ENCODE peak calls at places on chromosomes 3 and 15, in six cellular contexts. One of them, this sample, is unnamed.

GRCh38 chr3:101868534-101869464 is 19.5 kb downstream of the NFKBIZ start:
- DNase-seq in foreskin keratinocyte: no peak
- DNase-seq in IMR-90: peak
- DNase-seq in effector memory CD8-positive, alpha-beta T cell: no peak
- DNase-seq in activated T-cell treated with anti-CD3 and anti-CD28 coated beads for 4 hours: no peak
- DNase-seq in cardiac muscle cell: no peak
- DNase-seq in this sample: no peak

GRCh38 chr15:38696120-38696727 is 131.6 kb upstream of the RASGRP1 start:
- DNase-seq in foreskin keratinocyte: no peak
- DNase-seq in IMR-90: peak
- DNase-seq in effector memory CD8-positive, alpha-beta T cell: peak
- DNase-seq in activated T-cell treated with anti-CD3 and anti-CD28 coated beads for 4 hours: peak
- DNase-seq in cardiac muscle cell: no peak
- DNase-seq in this sample: peak

GRCh38 chr3:30664884-30665283 is 58.5 kb downstream of the TGFBR2 start:
- DNase-seq in foreskin keratinocyte: peak
- DNase-seq in IMR-90: no peak
- DNase-seq in effector memory CD8-positive, alpha-beta T cell: no peak
- DNase-seq in activated T-cell treated with anti-CD3 and anti-CD28 coated beads for 4 hours: no peak
- DNase-seq in cardiac muscle cell: no peak
- DNase-seq in this sample: no peak

GRCh38 chr3:158103131-158103955 is 2.9 kb downstream of the SHOX2 start:
- DNase-seq in foreskin keratinocyte: no peak
- DNase-seq in IMR-90: no peak
- DNase-seq in effector memory CD8-positive, alpha-beta T cell: no peak
- DNase-seq in activated T-cell treated with anti-CD3 and anti-CD28 coated beads for 4 hours: no peak
- DNase-seq in cardiac muscle cell: no peak
- DNase-seq in this sample: no peak

GRCh38 chr3:183518446-183519185 is 36.9 kb downstream of the KLHL6 start:
- DNase-seq in foreskin keratinocyte: no peak
- DNase-seq in IMR-90: no peak
- DNase-seq in effector memory CD8-positive, alpha-beta T cell: no peak
- DNase-seq in activated T-cell treated with anti-CD3 and anti-CD28 coated beads for 4 hours: no peak
- DNase-seq in cardiac muscle cell: no peak
- DNase-seq in this sample: no peak

GRCh38 chr3:111585214-111585613 is 9.9 kb downstream of the ZBED2 start:
- DNase-seq in foreskin keratinocyte: peak
- DNase-seq in IMR-90: peak
- DNase-seq in effector memory CD8-positive, alpha-beta T cell: no peak
- DNase-seq in activated T-cell treated with anti-CD3 and anti-CD28 coated beads for 4 hours: no peak
- DNase-seq in cardiac muscle cell: no peak
- DNase-seq in this sample: no peak

GRCh38 chr15:63715818-63716217 is 117.9 kb downstream of the HERC1 start:
- DNase-seq in foreskin keratinocyte: peak
- DNase-seq in IMR-90: no peak
- DNase-seq in effector memory CD8-positive, alpha-beta T cell: no peak
- DNase-seq in activated T-cell treated with anti-CD3 and anti-CD28 coated beads for 4 hours: no peak
- DNase-seq in cardiac muscle cell: no peak
- DNase-seq in this sample: no peak

GRCh38 chr3:127156651-127157050 is 36.3 kb upstream of the PRR23E start:
- DNase-seq in foreskin keratinocyte: no peak
- DNase-seq in IMR-90: no peak
- DNase-seq in effector memory CD8-positive, alpha-beta T cell: no peak
- DNase-seq in activated T-cell treated with anti-CD3 and anti-CD28 coated beads for 4 hours: no peak
- DNase-seq in cardiac muscle cell: no peak
- DNase-seq in this sample: no peak

GRCh38 chr15:29268706-29269484 is 727 bp downstream of the NSMCE3 start:
- DNase-seq in foreskin keratinocyte: peak
- DNase-seq in IMR-90: peak
- DNase-seq in effector memory CD8-positive, alpha-beta T cell: peak
- DNase-seq in activated T-cell treated with anti-CD3 and anti-CD28 coated beads for 4 hours: peak
- DNase-seq in cardiac muscle cell: peak
- DNase-seq in this sample: peak

GRCh38 chr3:180619723-180620122 is 17.8 kb downstream of the TTC14 start:
- DNase-seq in foreskin keratinocyte: no peak
- DNase-seq in IMR-90: no peak
- DNase-seq in effector memory CD8-positive, alpha-beta T cell: no peak
- DNase-seq in activated T-cell treated with anti-CD3 and anti-CD28 coated beads for 4 hours: no peak
- DNase-seq in cardiac muscle cell: no peak
- DNase-seq in this sample: no peak

GRCh38 chr15:94631608-94632007 is 400.2 kb downstream of the MCTP2 start:
- DNase-seq in foreskin keratinocyte: no peak
- DNase-seq in IMR-90: no peak
- DNase-seq in effector memory CD8-positive, alpha-beta T cell: no peak
- DNase-seq in activated T-cell treated with anti-CD3 and anti-CD28 coated beads for 4 hours: no peak
- DNase-seq in cardiac muscle cell: no peak
- DNase-seq in this sample: no peak

GRCh38 chr3:32577621-32578556 is 7.2 kb upstream of the DYNC1LI1 start:
- DNase-seq in foreskin keratinocyte: no peak
- DNase-seq in IMR-90: peak
- DNase-seq in effector memory CD8-positive, alpha-beta T cell: no peak
- DNase-seq in activated T-cell treated with anti-CD3 and anti-CD28 coated beads for 4 hours: no peak
- DNase-seq in cardiac muscle cell: no peak
- DNase-seq in this sample: no peak

GRCh38 chr3:52044869-52045616 is 11.3 kb downstream of the DUSP7 start:
- DNase-seq in foreskin keratinocyte: no peak
- DNase-seq in IMR-90: no peak
- DNase-seq in effector memory CD8-positive, alpha-beta T cell: no peak
- DNase-seq in activated T-cell treated with anti-CD3 and anti-CD28 coated beads for 4 hours: no peak
- DNase-seq in cardiac muscle cell: no peak
- DNase-seq in this sample: no peak

GRCh38 chr15:67762610-67763368 is 62.5 kb upstream of the SKOR1 start:
- DNase-seq in foreskin keratinocyte: no peak
- DNase-seq in IMR-90: peak
- DNase-seq in effector memory CD8-positive, alpha-beta T cell: no peak
- DNase-seq in activated T-cell treated with anti-CD3 and anti-CD28 coated beads for 4 hours: peak
- DNase-seq in cardiac muscle cell: no peak
- DNase-seq in this sample: peak

GRCh38 chr3:130255442-130255841 is 90.0 kb upstream of the COL6A5 start:
- DNase-seq in foreskin keratinocyte: no peak
- DNase-seq in IMR-90: no peak
- DNase-seq in effector memory CD8-positive, alpha-beta T cell: no peak
- DNase-seq in activated T-cell treated with anti-CD3 and anti-CD28 coated beads for 4 hours: no peak
- DNase-seq in cardiac muscle cell: no peak
- DNase-seq in this sample: no peak

GRCh38 chr15:68028137-68028771 is 25.9 kb upstream of the PIAS1 start:
- DNase-seq in foreskin keratinocyte: peak
- DNase-seq in IMR-90: no peak
- DNase-seq in effector memory CD8-positive, alpha-beta T cell: no peak
- DNase-seq in activated T-cell treated with anti-CD3 and anti-CD28 coated beads for 4 hours: no peak
- DNase-seq in cardiac muscle cell: no peak
- DNase-seq in this sample: no peak

GRCh38 chr15:31062310-31062964 is 39.1 kb downstream of the TRPM1 start:
- DNase-seq in foreskin keratinocyte: no peak
- DNase-seq in IMR-90: no peak
- DNase-seq in effector memory CD8-positive, alpha-beta T cell: no peak
- DNase-seq in activated T-cell treated with anti-CD3 and anti-CD28 coated beads for 4 hours: no peak
- DNase-seq in cardiac muscle cell: no peak
- DNase-seq in this sample: no peak

GRCh38 chr3:47455806-47456452 is 19.8 kb downstream of the SCAP start:
- DNase-seq in foreskin keratinocyte: no peak
- DNase-seq in IMR-90: no peak
- DNase-seq in effector memory CD8-positive, alpha-beta T cell: no peak
- DNase-seq in activated T-cell treated with anti-CD3 and anti-CD28 coated beads for 4 hours: no peak
- DNase-seq in cardiac muscle cell: no peak
- DNase-seq in this sample: no peak

GRCh38 chr3:108334698-108335097 is 38.4 kb downstream of the HHLA2 start:
- DNase-seq in foreskin keratinocyte: peak
- DNase-seq in IMR-90: peak
- DNase-seq in effector memory CD8-positive, alpha-beta T cell: no peak
- DNase-seq in activated T-cell treated with anti-CD3 and anti-CD28 coated beads for 4 hours: no peak
- DNase-seq in cardiac muscle cell: no peak
- DNase-seq in this sample: no peak

GRCh38 chr3:130963878-130964277 is 62.7 kb downstream of the ASTE1 start:
- DNase-seq in foreskin keratinocyte: peak
- DNase-seq in IMR-90: peak
- DNase-seq in effector memory CD8-positive, alpha-beta T cell: no peak
- DNase-seq in activated T-cell treated with anti-CD3 and anti-CD28 coated beads for 4 hours: no peak
- DNase-seq in cardiac muscle cell: no peak
- DNase-seq in this sample: no peak

GRCh38 chr3:71372369-71372768 is 211.2 kb downstream of the FOXP1 start:
- DNase-seq in foreskin keratinocyte: no peak
- DNase-seq in IMR-90: no peak
- DNase-seq in effector memory CD8-positive, alpha-beta T cell: no peak
- DNase-seq in activated T-cell treated with anti-CD3 and anti-CD28 coated beads for 4 hours: no peak
- DNase-seq in cardiac muscle cell: peak
- DNase-seq in this sample: no peak